ENCODE peak calls at places on chromosome 12, in nine cellular contexts. One of them, this sample, is unnamed.

GRCh38 chr12:66113471-66113870 is 17.1 kb downstream of the LLPH start:
- DNase-seq in AG08395: no peak
- DNase-seq in stimulated activated CD4-positive, alpha-beta T cell treated with anti-CD3 and anti-CD28 coated beads, Interleukin-4, amount 100 ng/mL, for 24 hours: no peak
- DNase-seq in uterus: no peak
- DNase-seq in AG09319: no peak
- DNase-seq in K562: no peak
- DNase-seq in NCI-H2081: no peak
- DNase-seq in brain microvascular endothelial cell: no peak
- DNase-seq in GM04504: no peak
- DNase-seq in this sample: no peak

GRCh38 chr12:4308334-4308960 is 12.6 kb upstream of the TIGAR start:
- DNase-seq in AG08395: no peak
- DNase-seq in stimulated activated CD4-positive, alpha-beta T cell treated with anti-CD3 and anti-CD28 coated beads, Interleukin-4, amount 100 ng/mL, for 24 hours: no peak
- DNase-seq in uterus: no peak
- DNase-seq in AG09319: no peak
- DNase-seq in K562: no peak
- DNase-seq in NCI-H2081: no peak
- DNase-seq in brain microvascular endothelial cell: no peak
- DNase-seq in GM04504: no peak
- DNase-seq in this sample: no peak

GRCh38 chr12:42360747-42361403 is 34.9 kb downstream of the PPHLN1 start:
- DNase-seq in AG08395: no peak
- DNase-seq in stimulated activated CD4-positive, alpha-beta T cell treated with anti-CD3 and anti-CD28 coated beads, Interleukin-4, amount 100 ng/mL, for 24 hours: no peak
- DNase-seq in uterus: no peak
- DNase-seq in AG09319: no peak
- DNase-seq in K562: no peak
- DNase-seq in NCI-H2081: no peak
- DNase-seq in brain microvascular endothelial cell: no peak
- DNase-seq in GM04504: no peak
- DNase-seq in this sample: no peak

GRCh38 chr12:52914722-52915121 is 9.8 kb upstream of the KRT8 start:
- DNase-seq in AG08395: no peak
- DNase-seq in stimulated activated CD4-positive, alpha-beta T cell treated with anti-CD3 and anti-CD28 coated beads, Interleukin-4, amount 100 ng/mL, for 24 hours: no peak
- DNase-seq in uterus: no peak
- DNase-seq in AG09319: no peak
- DNase-seq in K562: peak; percentile 19
- DNase-seq in NCI-H2081: no peak
- DNase-seq in brain microvascular endothelial cell: no peak
- DNase-seq in GM04504: no peak
- DNase-seq in this sample: no peak

GRCh38 chr12:75977590-75977951 is 54.0 kb downstream of the PHLDA1 start:
- DNase-seq in AG08395: no peak
- DNase-seq in stimulated activated CD4-positive, alpha-beta T cell treated with anti-CD3 and anti-CD28 coated beads, Interleukin-4, amount 100 ng/mL, for 24 hours: no peak
- DNase-seq in uterus: no peak
- DNase-seq in AG09319: no peak
- DNase-seq in K562: no peak
- DNase-seq in NCI-H2081: no peak
- DNase-seq in brain microvascular endothelial cell: no peak
- DNase-seq in GM04504: no peak
- DNase-seq in this sample: no peak

GRCh38 chr12:57126061-57126460 is 2.2 kb upstream of the LRP1 start:
- DNase-seq in AG08395: no peak
- DNase-seq in stimulated activated CD4-positive, alpha-beta T cell treated with anti-CD3 and anti-CD28 coated beads, Interleukin-4, amount 100 ng/mL, for 24 hours: no peak
- DNase-seq in uterus: no peak
- DNase-seq in AG09319: no peak
- DNase-seq in K562: no peak
- DNase-seq in NCI-H2081: no peak
- DNase-seq in brain microvascular endothelial cell: no peak
- DNase-seq in GM04504: no peak
- DNase-seq in this sample: no peak

GRCh38 chr12:27841392-27841882 is 61.4 kb upstream of the MANSC4 start:
- DNase-seq in AG08395: no peak
- DNase-seq in stimulated activated CD4-positive, alpha-beta T cell treated with anti-CD3 and anti-CD28 coated beads, Interleukin-4, amount 100 ng/mL, for 24 hours: no peak
- DNase-seq in uterus: no peak
- DNase-seq in AG09319: no peak
- DNase-seq in K562: no peak
- DNase-seq in NCI-H2081: no peak
- DNase-seq in brain microvascular endothelial cell: peak; percentile 46
- DNase-seq in GM04504: peak; percentile 24
- DNase-seq in this sample: no peak

GRCh38 chr12:116009805-116010204 is 267.7 kb downstream of the MED13L start:
- DNase-seq in AG08395: no peak
- DNase-seq in stimulated activated CD4-positive, alpha-beta T cell treated with anti-CD3 and anti-CD28 coated beads, Interleukin-4, amount 100 ng/mL, for 24 hours: no peak
- DNase-seq in uterus: no peak
- DNase-seq in AG09319: no peak
- DNase-seq in K562: no peak
- DNase-seq in NCI-H2081: no peak
- DNase-seq in brain microvascular endothelial cell: no peak
- DNase-seq in GM04504: no peak
- DNase-seq in this sample: no peak

GRCh38 chr12:8905546-8905945 is 8.8 kb upstream of the PHC1 start:
- DNase-seq in AG08395: no peak
- DNase-seq in stimulated activated CD4-positive, alpha-beta T cell treated with anti-CD3 and anti-CD28 coated beads, Interleukin-4, amount 100 ng/mL, for 24 hours: no peak
- DNase-seq in uterus: no peak
- DNase-seq in AG09319: no peak
- DNase-seq in K562: no peak
- DNase-seq in NCI-H2081: no peak
- DNase-seq in brain microvascular endothelial cell: no peak
- DNase-seq in GM04504: no peak
- DNase-seq in this sample: no peak

GRCh38 chr12:13181375-13182070 is 15.0 kb upstream of the EMP1 start:
- DNase-seq in AG08395: no peak
- DNase-seq in stimulated activated CD4-positive, alpha-beta T cell treated with anti-CD3 and anti-CD28 coated beads, Interleukin-4, amount 100 ng/mL, for 24 hours: no peak
- DNase-seq in uterus: no peak
- DNase-seq in AG09319: no peak
- DNase-seq in K562: no peak
- DNase-seq in NCI-H2081: no peak
- DNase-seq in brain microvascular endothelial cell: no peak
- DNase-seq in GM04504: no peak
- DNase-seq in this sample: no peak